ENCODE peak calls at places on chromosomes 16 and 17, in four cellular contexts. One of them, this sample, is unnamed.

GRCh38 chr17:69434164-69434579 is 19.7 kb downstream of the MAP2K6 start:
- DNase-seq in psoas muscle: no peak
- DNase-seq in heart left ventricle: peak; percentile 51
- DNase-seq in left ventricle myocardium inferior: peak; percentile 23
- DNase-seq in this sample: peak; percentile 57

GRCh38 chr17:38897176-38897575 is 27.3 kb downstream of the LASP1 start:
- DNase-seq in psoas muscle: peak; percentile 93
- DNase-seq in heart left ventricle: peak; percentile 93
- DNase-seq in left ventricle myocardium inferior: peak; percentile 89
- DNase-seq in this sample: peak; percentile 24

GRCh38 chr17:75155191-75155601 is 884 bp upstream of the JPT1 start:
- DNase-seq in psoas muscle: no peak
- DNase-seq in heart left ventricle: no peak
- DNase-seq in left ventricle myocardium inferior: no peak
- DNase-seq in this sample: no peak

GRCh38 chr17:61484174-61484573 is 32.0 kb downstream of the TBX4 start:
- DNase-seq in psoas muscle: no peak
- DNase-seq in heart left ventricle: no peak
- DNase-seq in left ventricle myocardium inferior: no peak
- DNase-seq in this sample: no peak

GRCh38 chr17:30113213-30113612 is 3.4 kb upstream of the NSRP1 start:
- DNase-seq in psoas muscle: no peak
- DNase-seq in heart left ventricle: no peak
- DNase-seq in left ventricle myocardium inferior: no peak
- DNase-seq in this sample: peak; percentile 33

GRCh38 chr16:50434872-50435478 is 66.2 kb upstream of the BRD7 start:
- DNase-seq in psoas muscle: no peak
- DNase-seq in heart left ventricle: no peak
- DNase-seq in left ventricle myocardium inferior: no peak
- DNase-seq in this sample: no peak

GRCh38 chr17:68613739-68614298 is 12.7 kb upstream of the FAM20A start:
- DNase-seq in psoas muscle: no peak
- DNase-seq in heart left ventricle: no peak
- DNase-seq in left ventricle myocardium inferior: no peak
- DNase-seq in this sample: peak; percentile 71

GRCh38 chr16:23374721-23375120 is 72.6 kb downstream of the SCNN1B start:
- DNase-seq in psoas muscle: no peak
- DNase-seq in heart left ventricle: no peak
- DNase-seq in left ventricle myocardium inferior: no peak
- DNase-seq in this sample: no peak

GRCh38 chr17:28182559-28182958 is 136.4 kb upstream of the TMEM97 start:
- DNase-seq in psoas muscle: no peak
- DNase-seq in heart left ventricle: no peak
- DNase-seq in left ventricle myocardium inferior: no peak
- DNase-seq in this sample: no peak

GRCh38 chr17:64133546-64134215 is 3.7 kb upstream of the ERN1 start:
- DNase-seq in psoas muscle: no peak
- DNase-seq in heart left ventricle: no peak
- DNase-seq in left ventricle myocardium inferior: no peak
- DNase-seq in this sample: peak; percentile 40

GRCh38 chr17:35460354-35460851 is 11.8 kb upstream of the SLFN13 start:
- DNase-seq in psoas muscle: peak; percentile 55
- DNase-seq in heart left ventricle: peak; percentile 35
- DNase-seq in left ventricle myocardium inferior: peak; percentile 25
- DNase-seq in this sample: no peak

GRCh38 chr16:69566437-69567030 is 768 bp downstream of the NFAT5 start:
- DNase-seq in psoas muscle: peak; percentile 77
- DNase-seq in heart left ventricle: peak; percentile 71
- DNase-seq in left ventricle myocardium inferior: peak; percentile 64
- DNase-seq in this sample: peak; percentile 71

GRCh38 chr16:85017151-85017550 is 5.8 kb upstream of the ZDHHC7 start:
- DNase-seq in psoas muscle: no peak
- DNase-seq in heart left ventricle: peak; percentile 41
- DNase-seq in left ventricle myocardium inferior: no peak
- DNase-seq in this sample: no peak

GRCh38 chr17:7476474-7476873 is 3.0 kb downstream of the ZBTB4 start:
- DNase-seq in psoas muscle: no peak
- DNase-seq in heart left ventricle: no peak
- DNase-seq in left ventricle myocardium inferior: no peak
- DNase-seq in this sample: no peak

GRCh38 chr16:367333-367903 is 2.9 kb downstream of the MRPL28 start:
- DNase-seq in psoas muscle: peak; percentile 46
- DNase-seq in heart left ventricle: no peak
- DNase-seq in left ventricle myocardium inferior: no peak
- DNase-seq in this sample: no peak

GRCh38 chr17:76515291-76515949 is 14.2 kb upstream of the RHBDF2 start:
- DNase-seq in psoas muscle: peak; percentile 90
- DNase-seq in heart left ventricle: peak; percentile 68
- DNase-seq in left ventricle myocardium inferior: peak; percentile 56
- DNase-seq in this sample: peak; percentile 96

GRCh38 chr17:65222216-65222738 is 85.1 kb downstream of the RGS9 start:
- DNase-seq in psoas muscle: no peak
- DNase-seq in heart left ventricle: no peak
- DNase-seq in left ventricle myocardium inferior: no peak
- DNase-seq in this sample: peak; percentile 30

GRCh38 chr17:18966831-18967624 is 15.1 kb downstream of the SLC5A10 start:
- DNase-seq in psoas muscle: no peak
- DNase-seq in heart left ventricle: peak; percentile 50
- DNase-seq in left ventricle myocardium inferior: peak; percentile 36
- DNase-seq in this sample: peak; percentile 54

GRCh38 chr16:28104404-28104803 is 40.9 kb upstream of the GSG1L start:
- DNase-seq in psoas muscle: no peak
- DNase-seq in heart left ventricle: no peak
- DNase-seq in left ventricle myocardium inferior: no peak
- DNase-seq in this sample: no peak

GRCh38 chr16:2429771-2430663 is 770 bp downstream of the CCNF start:
- DNase-seq in psoas muscle: peak; percentile 60
- DNase-seq in heart left ventricle: no peak
- DNase-seq in left ventricle myocardium inferior: no peak
- DNase-seq in this sample: peak; percentile 36

GRCh38 chr16:54414671-54415070 is 128.1 kb upstream of the IRX3 start:
- DNase-seq in psoas muscle: no peak
- DNase-seq in heart left ventricle: no peak
- DNase-seq in left ventricle myocardium inferior: no peak
- DNase-seq in this sample: no peak

GRCh38 chr17:65202833-65203571 is 65.8 kb downstream of the RGS9 start:
- DNase-seq in psoas muscle: no peak
- DNase-seq in heart left ventricle: no peak
- DNase-seq in left ventricle myocardium inferior: no peak
- DNase-seq in this sample: no peak

GRCh38 chr16:70747703-70748631 is 53.0 kb downstream of the VAC14 start:
- DNase-seq in psoas muscle: no peak
- DNase-seq in heart left ventricle: peak; percentile 62
- DNase-seq in left ventricle myocardium inferior: no peak
- DNase-seq in this sample: peak; percentile 60

GRCh38 chr16:70638814-70639792 is 7.3 kb upstream of the IL34 start:
- DNase-seq in psoas muscle: no peak
- DNase-seq in heart left ventricle: no peak
- DNase-seq in left ventricle myocardium inferior: no peak
- DNase-seq in this sample: peak; percentile 80

GRCh38 chr17:49602783-49603182 is 27.1 kb downstream of the NXPH3 start:
- DNase-seq in psoas muscle: no peak
- DNase-seq in heart left ventricle: no peak
- DNase-seq in left ventricle myocardium inferior: no peak
- DNase-seq in this sample: no peak

GRCh38 chr17:78305801-78306200 is 54.1 kb downstream of the SOCS3 start:
- DNase-seq in psoas muscle: no peak
- DNase-seq in heart left ventricle: no peak
- DNase-seq in left ventricle myocardium inferior: no peak
- DNase-seq in this sample: no peak

GRCh38 chr16:56848056-56848936 is 16.7 kb upstream of the SLC12A3 start:
- DNase-seq in psoas muscle: peak; percentile 61
- DNase-seq in heart left ventricle: no peak
- DNase-seq in left ventricle myocardium inferior: no peak
- DNase-seq in this sample: peak; percentile 73

GRCh38 chr16:60907645-60908044 is 1128.6 kb downstream of the CDH8 start:
- DNase-seq in psoas muscle: no peak
- DNase-seq in heart left ventricle: no peak
- DNase-seq in left ventricle myocardium inferior: no peak
- DNase-seq in this sample: no peak
- TF ChIP-seq CTCF in psoas muscle: no peak
- TF ChIP-seq CTCF in heart left ventricle: peak; percentile 10
- TF ChIP-seq CTCF in left ventricle myocardium inferior: peak; percentile 47
- TF ChIP-seq CTCF in this sample: no peak

GRCh38 chr17:8922923-8923322 is 42.6 kb downstream of the PIK3R5 start:
- DNase-seq in psoas muscle: no peak
- DNase-seq in heart left ventricle: no peak
- DNase-seq in left ventricle myocardium inferior: no peak
- DNase-seq in this sample: no peak

GRCh38 chr17:8923762-8924161 is 41.7 kb downstream of the PIK3R5 start:
- DNase-seq in psoas muscle: no peak
- DNase-seq in heart left ventricle: no peak
- DNase-seq in left ventricle myocardium inferior: no peak
- DNase-seq in this sample: no peak

GRCh38 chr17:8925808-8926207 is 39.7 kb downstream of the PIK3R5 start:
- DNase-seq in psoas muscle: no peak
- DNase-seq in heart left ventricle: no peak
- DNase-seq in left ventricle myocardium inferior: no peak
- DNase-seq in this sample: no peak

GRCh38 chr17:8924595-8924994 is 40.9 kb downstream of the PIK3R5 start:
- DNase-seq in psoas muscle: no peak
- DNase-seq in heart left ventricle: no peak
- DNase-seq in left ventricle myocardium inferior: no peak
- DNase-seq in this sample: no peak

GRCh38 chr17:8925141-8925540 is 40.4 kb downstream of the PIK3R5 start:
- DNase-seq in psoas muscle: no peak
- DNase-seq in heart left ventricle: no peak
- DNase-seq in left ventricle myocardium inferior: no peak
- DNase-seq in this sample: no peak
- H3K9me3 ChIP-seq in psoas muscle: peaks cover 18% of the 10 kb centered on the region
- H3K9me3 ChIP-seq in heart left ventricle: peaks cover 32% of the 10 kb centered on the region
- H3K9me3 ChIP-seq in left ventricle myocardium inferior: peaks cover 33% of the 10 kb centered on the region
- H3K9me3 ChIP-seq in this sample: no peaks in the 10 kb centered on the region

GRCh38 chr17:83115832-83116231 is 36.4 kb downstream of the METRNL start:
- DNase-seq in psoas muscle: no peak
- DNase-seq in heart left ventricle: no peak
- DNase-seq in left ventricle myocardium inferior: no peak
- DNase-seq in this sample: no peak

GRCh38 chr17:83117594-83117993 is 38.2 kb downstream of the METRNL start:
- DNase-seq in psoas muscle: peak; percentile 15
- DNase-seq in heart left ventricle: no peak
- DNase-seq in left ventricle myocardium inferior: no peak
- DNase-seq in this sample: no peak

GRCh38 chr17:83116311-83116771 is 36.9 kb downstream of the METRNL start:
- DNase-seq in psoas muscle: peak; percentile 49
- DNase-seq in heart left ventricle: no peak
- DNase-seq in left ventricle myocardium inferior: no peak
- DNase-seq in this sample: no peak

GRCh38 chr17:83118071-83118841 is 38.8 kb downstream of the METRNL start:
- DNase-seq in psoas muscle: peak; percentile 26
- DNase-seq in heart left ventricle: no peak
- DNase-seq in left ventricle myocardium inferior: peak; percentile 9
- DNase-seq in this sample: no peak

DNA sequence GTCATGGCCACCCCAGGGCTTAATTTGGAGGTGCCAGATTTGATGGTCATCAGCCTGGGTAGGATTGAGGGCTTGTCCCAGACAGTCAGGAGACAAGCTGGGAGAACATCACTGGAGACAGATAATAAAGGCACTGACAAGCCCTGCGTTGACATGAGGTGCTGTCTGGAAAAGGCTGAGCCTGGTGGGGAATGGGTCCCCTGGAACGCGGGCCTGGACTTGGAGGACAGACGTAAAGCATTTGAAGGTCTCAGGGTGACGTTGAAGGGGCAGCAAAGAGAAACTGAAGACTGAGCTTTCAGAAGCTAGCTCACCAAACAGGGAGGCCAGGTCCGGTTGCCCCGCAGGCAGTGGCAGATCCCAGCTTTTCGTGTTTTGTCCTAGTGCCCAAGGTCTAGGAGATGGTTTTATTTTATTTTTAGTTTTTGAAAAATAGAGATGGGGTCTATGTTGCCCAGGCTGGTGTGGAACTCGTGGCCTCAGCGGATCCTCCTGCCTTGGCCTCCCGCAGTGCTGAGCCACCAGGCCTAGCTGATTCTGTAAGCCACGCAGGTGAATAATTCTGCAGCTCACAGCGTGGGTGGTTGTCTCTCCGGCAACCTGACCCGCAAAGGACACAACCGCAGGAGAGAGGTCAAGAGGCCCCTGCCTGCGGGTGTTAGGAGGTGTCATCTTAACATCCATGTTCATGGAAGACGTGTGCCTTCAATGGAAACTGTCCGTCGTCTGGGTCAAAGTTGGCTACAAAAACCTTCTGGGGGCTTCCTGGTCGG is 37.6 kb downstream of the METRNL start:
- DNase-seq in psoas muscle: peak; percentile 22
- DNase-seq in heart left ventricle: no peak
- DNase-seq in left ventricle myocardium inferior: no peak
- DNase-seq in this sample: no peak
- H3K36me3 ChIP-seq in psoas muscle: no peaks in the 10 kb centered on the region
- H3K36me3 ChIP-seq in heart left ventricle: no peaks in the 10 kb centered on the region
- H3K36me3 ChIP-seq in left ventricle myocardium inferior: no peaks in the 10 kb centered on the region
- H3K36me3 ChIP-seq in this sample: no peaks in the 10 kb centered on the region

GRCh38 chr16:29975134-29975538 is 1.5 kb downstream of the TAOK2 start:
- DNase-seq in psoas muscle: no peak
- DNase-seq in heart left ventricle: no peak
- DNase-seq in left ventricle myocardium inferior: no peak
- DNase-seq in this sample: no peak

GRCh38 chr16:29972500-29972899 is 1.2 kb upstream of the TAOK2 start:
- DNase-seq in psoas muscle: no peak
- DNase-seq in heart left ventricle: no peak
- DNase-seq in left ventricle myocardium inferior: no peak
- DNase-seq in this sample: no peak

GRCh38 chr16:29972992-29973383 is 680 bp upstream of the TAOK2 start:
- DNase-seq in psoas muscle: no peak
- DNase-seq in heart left ventricle: no peak
- DNase-seq in left ventricle myocardium inferior: no peak
- DNase-seq in this sample: no peak

GRCh38 chr16:29974291-29975133 is 844 bp downstream of the TAOK2 start:
- DNase-seq in psoas muscle: peak; percentile 61
- DNase-seq in heart left ventricle: peak; percentile 60
- DNase-seq in left ventricle myocardium inferior: no peak
- DNase-seq in this sample: peak; percentile 23

DNA sequence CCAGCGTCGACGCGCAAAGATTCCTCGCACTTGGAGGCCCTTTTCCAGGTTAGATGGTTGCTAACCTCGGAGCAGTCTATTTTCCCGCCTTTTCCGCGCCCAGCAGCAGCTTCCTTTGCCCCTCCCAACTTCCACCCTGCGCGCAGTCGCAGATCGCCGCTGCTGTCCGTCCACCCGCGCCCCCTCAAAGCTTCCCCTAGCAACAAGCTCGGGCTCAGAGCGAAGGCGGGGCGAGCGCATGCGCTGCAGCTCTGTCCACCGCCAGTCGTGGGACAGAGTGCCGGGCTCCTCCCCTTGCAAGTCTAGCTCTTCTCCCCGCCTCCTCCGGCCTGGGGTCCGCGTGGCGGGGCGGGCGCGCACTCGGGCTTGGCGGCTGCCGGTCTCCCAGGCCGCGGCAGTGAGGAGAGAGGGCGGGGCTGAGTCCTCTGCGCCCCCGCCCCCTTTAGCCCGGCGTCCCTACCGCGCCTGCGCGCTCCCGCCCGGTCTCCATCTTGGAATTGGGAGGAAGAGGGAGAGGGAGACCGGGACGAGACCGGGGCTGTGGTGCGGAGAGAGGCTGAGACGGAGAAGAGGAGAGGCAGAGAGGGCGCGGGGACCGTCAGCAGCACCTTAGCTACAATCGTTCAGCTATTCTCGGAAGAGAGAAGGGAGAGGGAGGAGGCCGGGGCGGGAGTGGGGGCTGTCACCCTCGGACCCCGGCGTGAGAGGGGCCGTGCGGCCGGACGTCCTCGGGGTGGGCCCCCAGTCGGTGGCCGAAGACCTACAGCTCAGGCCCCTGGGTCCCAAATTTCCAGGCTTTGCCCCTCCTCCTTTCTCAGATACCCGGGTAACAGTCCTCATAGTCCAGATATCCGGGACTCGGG is at the start of gene TAOK2:
- DNase-seq in psoas muscle: peak; percentile 100
- DNase-seq in heart left ventricle: peak; percentile 99
- DNase-seq in left ventricle myocardium inferior: peak; percentile 99
- DNase-seq in this sample: peak; percentile 99
- TF ChIP-seq CTCF in psoas muscle: no peak
- TF ChIP-seq CTCF in heart left ventricle: no peak
- TF ChIP-seq CTCF in left ventricle myocardium inferior: no peak
- TF ChIP-seq CTCF in this sample: no peak